ENCODE peak calls at places on chromosomes 7 and 10, in four cellular contexts. N is activated naive CD4-positive, alpha-beta T cell; L is coronary artery; F is activated T-cell treated with anti-CD3 and anti-CD28 coated beads for 1 hour. W is an unnamed sample.

GRCh38 chr10:12350167-12350872 is 973 bp downstream of the CAMK1D start:
- DNase-seq in N (peak; percentile 11), L (peak; percentile 76), F (peak; percentile 24), W (no peak)

GRCh38 chr10:127044191-127044590 is 139.0 kb downstream of the DOCK1 start:
- DNase-seq in N (no peak), L (no peak), F (no peak), W (no peak)

GRCh38 chr10:114943000-114943399 is 5.0 kb downstream of the TRUB1 start:
- DNase-seq in N (no peak), L (no peak), F (no peak), W (no peak)

GRCh38 chr10:72712136-72712535 is 20.2 kb downstream of the MCU start:
- DNase-seq in N (no peak), L (no peak), F (no peak), W (no peak)

GRCh38 chr10:133127291-133128125 is 32.5 kb upstream of the KNDC1 start:
- DNase-seq in N (no peak), L (no peak), F (peak; percentile 16), W (no peak)

GRCh38 chr10:69801434-69802315 is at the start of gene COL13A1:
- DNase-seq in N (no peak), L (no peak), F (no peak), W (peak; percentile 75)

GRCh38 chr10:625335-625699 is 64.2 kb downstream of the DIP2C start:
- DNase-seq in N (no peak), L (no peak), F (no peak), W (no peak)

GRCh38 chr10:112658900-112659328 is 211.9 kb downstream of the VTI1A start:
- DNase-seq in N (no peak), L (no peak), F (no peak), W (no peak)

GRCh38 chr10:3760083-3760482 is 24.9 kb downstream of the KLF6 start:
- DNase-seq in N (no peak), L (no peak), F (no peak), W (no peak)

GRCh38 chr7:104922187-104923009 is 91.6 kb upstream of the KMT2E start:
- DNase-seq in N (no peak), L (no peak), F (no peak), W (no peak)

GRCh38 chr7:46658281-46658680 is 737.2 kb upstream of the IGFBP3 start:
- DNase-seq in N (no peak), L (no peak), F (no peak), W (no peak)

GRCh38 chr7:1897076-1897860 is 227.2 kb downstream of the ELFN1 start:
- DNase-seq in N (no peak), L (no peak), F (no peak), W (no peak)

GRCh38 chr7:27064169-27064568 is 31.6 kb downstream of the HOXA1 start:
- DNase-seq in N (no peak), L (no peak), F (no peak), W (no peak)

GRCh38 chr10:129914960-129915359 is 49.1 kb downstream of the EBF3 start:
- DNase-seq in N (no peak), L (no peak), F (no peak), W (no peak)

GRCh38 chr10:2891073-2891769 is 176.1 kb upstream of the PFKP start:
- DNase-seq in N (no peak), L (no peak), F (no peak), W (no peak)

GRCh38 chr7:55185321-55185802 is 166.5 kb downstream of the EGFR start:
- DNase-seq in N (no peak), L (no peak), F (no peak), W (no peak)

GRCh38 chr10:44462338-44462914 is 77.5 kb upstream of the CXCL12 start:
- DNase-seq in N (no peak), L (no peak), F (no peak), W (no peak)

GRCh38 chr10:7529638-7530037 is 118.8 kb upstream of the SFMBT2 start:
- DNase-seq in N (no peak), L (no peak), F (no peak), W (no peak)

GRCh38 chr10:72742077-72742476 is 50.1 kb downstream of the MCU start:
- DNase-seq in N (no peak), L (no peak), F (no peak), W (no peak)

GRCh38 chr7:34091330-34091917 is 186.1 kb downstream of the BMPER start:
- DNase-seq in N (no peak), L (no peak), F (no peak), W (no peak)

GRCh38 chr7:22726849-22727792 is at the start of gene IL6:
- DNase-seq in N (no peak), L (peak; percentile 91), F (no peak), W (no peak)

GRCh38 chr10:45464958-45465567 is 91.0 kb downstream of the ALOX5 start:
- DNase-seq in N (peak; percentile 27), L (no peak), F (peak; percentile 67), W (no peak)

GRCh38 chr7:105876964-105877601 is 684 bp upstream of the ATXN7L1 start:
- DNase-seq in N (no peak), L (peak; percentile 79), F (no peak), W (no peak)

GRCh38 chr7:67743501-67743900 is 746.9 kb downstream of the TYW1 start:
- DNase-seq in N (no peak), L (no peak), F (no peak), W (no peak)

GRCh38 chr10:13894412-13895093 is 307.8 kb downstream of the PRPF18 start:
- DNase-seq in N (no peak), L (no peak), F (no peak), W (no peak)

GRCh38 chr7:12686234-12686893 is 1.1 kb upstream of the ARL4A start:
- DNase-seq in N (peak; percentile 91), L (peak; percentile 97), F (peak; percentile 88), W (peak; percentile 96)

GRCh38 chr7:31971049-31971665 is 99.0 kb downstream of the PDE1C start:
- DNase-seq in N (no peak), L (no peak), F (no peak), W (no peak)

GRCh38 chr10:11832042-11832441 is 8.9 kb downstream of the PROSER2 start:
- DNase-seq in N (no peak), L (no peak), F (no peak), W (no peak)

GRCh38 chr7:94012748-94013147 is 8.6 kb upstream of the BET1 start:
- DNase-seq in N (no peak), L (no peak), F (no peak), W (no peak)

GRCh38 chr10:89171996-89172395 is 35.1 kb downstream of the CH25H start:
- DNase-seq in N (no peak), L (no peak), F (no peak), W (no peak)

GRCh38 chr10:19847321-19847720 is 31.1 kb downstream of the PLXDC2 start:
- DNase-seq in N (no peak), L (no peak), F (no peak), W (no peak)

GRCh38 chr7:35725280-35725680 is 30.3 kb upstream of the HERPUD2 start:
- DNase-seq in N (no peak), L (no peak), F (peak; percentile 40), W (no peak)

GRCh38 chr7:95046494-95047240 is 139.3 kb downstream of the PPP1R9A start:
- DNase-seq in N (no peak), L (no peak), F (no peak), W (no peak)

GRCh38 chr7:24912424-24912823 is 67.6 kb downstream of the OSBPL3 start:
- DNase-seq in N (no peak), L (no peak), F (no peak), W (no peak)

GRCh38 chr10:89535185-89536012 is at the start of gene SLC16A12:
- DNase-seq in N (no peak), L (no peak), F (no peak), W (peak; percentile 76)

GRCh38 chr10:49071221-49071761 is 44.0 kb downstream of the VSTM4 start:
- DNase-seq in N (no peak), L (no peak), F (no peak), W (no peak)

GRCh38 chr10:104322416-104322782 is 15.9 kb downstream of the ITPRIP start:
- DNase-seq in N (no peak), L (no peak), F (no peak), W (no peak)